ENCODE peak calls at places on chromosomes 11 and 22, in nine cellular contexts. X, S, L, P, I, W, N, T and Q are unnamed samples.

GRCh38 chr11:30113326-30113873 is 96.6 kb upstream of the KCNA4 start:
- DNase-seq in L (no peak), W (no peak), T (no peak), N (no peak), S (no peak), P (no peak), X (no peak), I (no peak), Q (no peak)

GRCh38 chr11:57647960-57648776 is 1.5 kb downstream of the YPEL4 start:
- DNase-seq in S (no peak), N (peak; percentile 39), T (no peak), W (no peak), P (no peak), I (no peak), X (no peak), L (no peak), Q (no peak)

GRCh38 chr11:47259178-47259977 is 1.6 kb downstream of the NR1H3 start:
- DNase-seq in S (peak; percentile 23), P (peak; percentile 32), I (no peak), L (no peak), N (peak; percentile 63), X (no peak), W (no peak), T (no peak), Q (no peak)

GRCh38 chr11:123594921-123595320 is 59.5 kb downstream of the SCN3B start:
- DNase-seq in L (no peak), X (no peak), N (no peak), T (no peak), I (no peak), S (no peak), P (no peak), W (no peak), Q (no peak)

GRCh38 chr11:68373810-68374501 is 61.6 kb downstream of the LRP5 start:
- DNase-seq in P (peak; percentile 34), S (no peak), T (no peak), L (no peak), X (no peak), N (peak; percentile 75), W (no peak), I (no peak), Q (no peak)

GRCh38 chr11:104610597-104610996 is 287.7 kb downstream of the CASP12 start:
- DNase-seq in N (no peak), P (no peak), W (no peak), I (no peak), L (no peak), X (no peak), T (no peak), S (no peak), Q (no peak)

GRCh38 chr11:46290598-46291309 is 13.3 kb downstream of the CREB3L1 start:
- DNase-seq in N (peak; percentile 99), X (peak; percentile 95), S (no peak), L (peak; percentile 85), I (no peak), T (peak; percentile 96), W (no peak), P (peak; percentile 98), Q (peak; percentile 87)

GRCh38 chr11:24391165-24391564 is 105.7 kb upstream of the LUZP2 start:
- DNase-seq in X (no peak), I (no peak), T (no peak), L (no peak), P (no peak), S (no peak), N (peak; percentile 45), W (peak; percentile 52), Q (no peak)

GRCh38 chr11:120040136-120040840 is 97.6 kb downstream of the TRIM29 start:
- DNase-seq in S (no peak), L (no peak), T (no peak), W (no peak), P (no peak), N (no peak), I (no peak), X (no peak), Q (no peak)

GRCh38 chr11:3192511-3193372 is 25.9 kb downstream of the MRGPRG start:
- DNase-seq in W (no peak), N (no peak), T (no peak), L (no peak), X (no peak), I (peak; percentile 35), P (no peak), S (no peak), Q (no peak)

GRCh38 chr11:130178992-130179391 is 19.4 kb downstream of the ST14 start:
- DNase-seq in S (no peak), N (no peak), L (no peak), I (no peak), X (no peak), W (peak; percentile 71), P (no peak), T (no peak), Q (no peak)

DNA sequence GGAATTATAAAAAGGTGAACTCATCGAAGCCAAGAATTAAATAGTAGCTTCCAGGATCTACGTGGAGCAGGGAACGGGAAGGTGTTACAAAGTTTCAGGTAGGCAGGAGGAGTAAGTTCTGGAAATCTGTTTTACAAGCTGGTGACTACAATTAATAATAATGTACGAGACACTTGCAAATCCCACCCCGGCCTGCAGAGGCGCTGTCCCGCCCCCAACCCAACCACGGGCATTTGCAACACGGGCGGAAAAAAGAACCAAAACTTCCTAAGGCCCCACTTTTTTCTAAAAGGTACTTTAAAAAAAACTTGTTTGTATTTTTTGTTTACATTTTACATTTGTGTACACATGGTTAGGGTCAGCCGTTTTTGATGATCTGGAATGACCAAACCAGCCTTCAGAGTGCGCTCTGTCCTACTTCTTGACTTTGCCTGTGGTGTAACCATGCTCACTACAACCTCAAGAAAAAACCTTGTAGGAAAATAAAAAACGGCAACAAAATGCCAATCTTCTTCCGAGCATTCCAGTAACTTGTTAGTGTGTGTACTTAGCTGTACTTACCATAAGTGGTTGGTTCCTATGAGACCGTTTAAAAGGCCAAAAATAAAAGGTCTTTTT is 449.6 kb upstream of the B3GAT1 start:
- DNase-seq in W (no peak), P (no peak), S (no peak), X (no peak), N (no peak), I (no peak), T (no peak), L (no peak), Q (no peak)
- TF ChIP-seq CTCF in W (no peak), P (no peak), S (peak; percentile 15), X (no peak), N (no peak), I (no peak), T (no peak), L (no peak), Q (no peak)

GRCh38 chr11:1389103-1389931 is 417 bp upstream of the BRSK2 start:
- DNase-seq in S (peak; percentile 83), I (peak; percentile 96), W (peak; percentile 92), T (peak; percentile 97), X (peak; percentile 95), L (peak; percentile 65), N (peak; percentile 97), P (peak; percentile 95), Q (peak; percentile 87)
- H3K4me3 ChIP-seq in S (peak overlapping the region; percentile 29), I (peak overlapping the region; percentile 43), W (peak overlapping the region; percentile 41), T (peak overlapping the region; percentile 30), X (peak overlapping the region; percentile 63), L (peak overlapping the region; percentile 65), N (peak overlapping the region; percentile 58), P (peak overlapping the region; percentile 59), Q (peak overlapping the region; percentile 42)

GRCh38 chr11:44760917-44761545 is 34.3 kb downstream of the TSPAN18 start:
- DNase-seq in T (peak; percentile 81), S (no peak), P (peak; percentile 75), W (peak; percentile 66), N (peak; percentile 86), I (no peak), X (peak; percentile 56), L (peak; percentile 39), Q (peak; percentile 23)
- TF ChIP-seq CTCF in T (no peak), S (no peak), P (no peak), W (no peak), N (no peak), I (no peak), X (no peak), L (no peak), Q (no peak)

GRCh38 chr11:12088531-12088930 is 21.9 kb upstream of the MICAL2 start:
- DNase-seq in N (no peak), W (no peak), L (no peak), S (no peak), P (no peak), I (no peak), X (no peak), T (no peak), Q (no peak)
- H3K4me3 ChIP-seq in N (no peak overlapping the region), W (no peak overlapping the region), L (no peak overlapping the region), S (no peak overlapping the region), P (no peak overlapping the region), I (no peak overlapping the region), X (no peak overlapping the region), T (no peak overlapping the region), Q (no peak overlapping the region)

GRCh38 chr11:61785837-61786402 is 6.5 kb downstream of the TMEM258 start:
- DNase-seq in X (no peak), W (no peak), L (no peak), S (no peak), N (no peak), P (no peak), I (no peak), T (no peak), Q (no peak)

GRCh38 chr11:61783717-61784505 is 8.5 kb downstream of the TMEM258 start:
- DNase-seq in I (no peak), S (no peak), W (no peak), P (no peak), X (no peak), N (peak; percentile 41), L (no peak), T (no peak), Q (peak; percentile 55)

GRCh38 chr11:61784506-61784805 is 7.9 kb downstream of the TMEM258 start:
- DNase-seq in T (no peak), W (no peak), N (no peak), L (no peak), X (no peak), S (no peak), I (no peak), P (no peak), Q (no peak)

GRCh38 chr11:61791737-61792309 is 576 bp downstream of the TMEM258 start:
- DNase-seq in T (peak; percentile 80), W (peak; percentile 85), X (peak; percentile 78), P (peak; percentile 84), N (peak; percentile 96), S (peak; percentile 72), L (peak; percentile 35), I (no peak), Q (peak; percentile 94)

GRCh38 chr11:61787928-61788491 is 4.4 kb downstream of the TMEM258 start:
- DNase-seq in T (peak; percentile 68), P (no peak), L (no peak), W (peak; percentile 20), X (no peak), N (peak; percentile 81), S (no peak), I (no peak), Q (peak; percentile 35)
- TF ChIP-seq CTCF in T (peak; percentile 54), P (peak; percentile 54), L (peak; percentile 52), W (peak; percentile 51), X (peak; percentile 24), N (peak; percentile 64), S (peak; percentile 29), I (peak; percentile 48), Q (peak; percentile 65)

DNA sequence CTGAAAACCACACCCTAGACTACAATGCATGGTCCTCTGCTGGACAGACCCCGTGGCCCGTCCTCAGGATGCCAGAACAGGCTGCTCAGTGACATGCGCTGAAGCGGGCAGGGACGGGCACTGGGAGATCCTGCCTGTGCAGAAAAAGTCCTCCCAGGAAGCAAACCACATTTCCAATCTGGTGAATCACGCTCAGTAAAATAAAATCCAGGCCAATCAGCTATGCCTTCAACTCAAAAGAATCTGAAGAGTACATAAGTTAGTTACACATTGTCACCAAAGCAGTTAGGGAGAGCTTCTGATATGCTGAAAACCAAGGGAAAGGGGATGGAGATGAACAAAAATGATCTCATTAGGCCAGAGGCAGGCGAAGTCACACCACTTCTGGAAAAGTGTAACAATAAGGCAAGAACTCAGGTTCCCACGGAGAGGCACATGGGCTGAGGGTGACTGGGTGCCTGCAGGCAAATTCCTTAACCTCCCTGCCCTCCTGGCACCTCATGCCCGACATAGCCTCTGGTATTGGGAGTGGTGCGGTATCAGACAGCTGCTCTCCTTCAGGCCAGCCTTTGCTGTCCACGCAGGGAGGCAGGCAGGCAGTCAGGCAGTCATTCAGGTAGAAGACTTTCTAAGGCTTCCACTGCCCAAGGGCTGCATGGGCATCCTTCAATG is 66.4 kb downstream of the APOL5 start:
- DNase-seq in P (peak; percentile 73), W (peak; percentile 79), S (no peak), X (no peak), N (no peak), L (peak; percentile 53), T (no peak), I (no peak), Q (no peak)
- H3K4me3 ChIP-seq in P (no peak overlapping the region), W (no peak overlapping the region), S (no peak overlapping the region), X (no peak overlapping the region), N (no peak overlapping the region), L (no peak overlapping the region), T (no peak overlapping the region), I (no peak overlapping the region), Q (no peak overlapping the region)